ENCODE peak calls at places on chromosomes 16 and 17, in nine cellular contexts. One of them, this sample, is unnamed.

GRCh38 chr16:70438983-70439862 is at the start of gene ST3GAL2:
- DNase-seq in H9: peak
- DNase-seq in A673: peak
- DNase-seq in mammary epithelial cell: peak
- DNase-seq in neuronal stem cell: peak
- DNase-seq in caudate nucleus: peak
- DNase-seq in kidney: peak
- DNase-seq in transverse colon: peak
- DNase-seq in effector memory CD4-positive, alpha-beta T cell: peak
- DNase-seq in this sample: peak

GRCh38 chr16:983044-984030 is 1.8 kb downstream of the SOX8 start:
- DNase-seq in H9: no peak
- DNase-seq in A673: peak
- DNase-seq in mammary epithelial cell: no peak
- DNase-seq in neuronal stem cell: no peak
- DNase-seq in caudate nucleus: no peak
- DNase-seq in kidney: no peak
- DNase-seq in transverse colon: no peak
- DNase-seq in effector memory CD4-positive, alpha-beta T cell: no peak
- DNase-seq in this sample: no peak

GRCh38 chr17:74325743-74326379 is at the start of gene KIF19:
- DNase-seq in H9: peak
- DNase-seq in A673: peak
- DNase-seq in mammary epithelial cell: no peak
- DNase-seq in neuronal stem cell: peak
- DNase-seq in caudate nucleus: no peak
- DNase-seq in kidney: no peak
- DNase-seq in transverse colon: peak
- DNase-seq in effector memory CD4-positive, alpha-beta T cell: peak
- DNase-seq in this sample: peak

GRCh38 chr17:22266231-22266630 is 573.9 kb downstream of the KCNJ18 start:
- DNase-seq in H9: no peak
- DNase-seq in A673: no peak
- DNase-seq in mammary epithelial cell: no peak
- DNase-seq in neuronal stem cell: no peak
- DNase-seq in caudate nucleus: no peak
- DNase-seq in kidney: no peak
- DNase-seq in transverse colon: no peak
- DNase-seq in effector memory CD4-positive, alpha-beta T cell: no peak
- DNase-seq in this sample: no peak

GRCh38 chr17:29251969-29252866 is 5.6 kb downstream of the CRYBA1 start:
- DNase-seq in H9: no peak
- DNase-seq in A673: peak
- DNase-seq in mammary epithelial cell: no peak
- DNase-seq in neuronal stem cell: no peak
- DNase-seq in caudate nucleus: no peak
- DNase-seq in kidney: no peak
- DNase-seq in transverse colon: no peak
- DNase-seq in effector memory CD4-positive, alpha-beta T cell: no peak
- DNase-seq in this sample: no peak

GRCh38 chr16:84132527-84133285 is 12.3 kb downstream of the HSDL1 start:
- DNase-seq in H9: no peak
- DNase-seq in A673: no peak
- DNase-seq in mammary epithelial cell: no peak
- DNase-seq in neuronal stem cell: no peak
- DNase-seq in caudate nucleus: no peak
- DNase-seq in kidney: no peak
- DNase-seq in transverse colon: no peak
- DNase-seq in effector memory CD4-positive, alpha-beta T cell: no peak
- DNase-seq in this sample: no peak

GRCh38 chr17:57593739-57594462 is 151.2 kb downstream of the CCDC182 start:
- DNase-seq in H9: no peak
- DNase-seq in A673: no peak
- DNase-seq in mammary epithelial cell: no peak
- DNase-seq in neuronal stem cell: no peak
- DNase-seq in caudate nucleus: no peak
- DNase-seq in kidney: no peak
- DNase-seq in transverse colon: no peak
- DNase-seq in effector memory CD4-positive, alpha-beta T cell: no peak
- DNase-seq in this sample: no peak

GRCh38 chr16:67311607-67312449 is 14.7 kb downstream of the KCTD19 start:
- DNase-seq in H9: no peak
- DNase-seq in A673: peak
- DNase-seq in mammary epithelial cell: peak
- DNase-seq in neuronal stem cell: no peak
- DNase-seq in caudate nucleus: no peak
- DNase-seq in kidney: no peak
- DNase-seq in transverse colon: no peak
- DNase-seq in effector memory CD4-positive, alpha-beta T cell: no peak
- DNase-seq in this sample: peak

GRCh38 chr17:57940653-57941329 is 14.4 kb downstream of the CUEDC1 start:
- DNase-seq in H9: no peak
- DNase-seq in A673: no peak
- DNase-seq in mammary epithelial cell: no peak
- DNase-seq in neuronal stem cell: no peak
- DNase-seq in caudate nucleus: no peak
- DNase-seq in kidney: no peak
- DNase-seq in transverse colon: no peak
- DNase-seq in effector memory CD4-positive, alpha-beta T cell: no peak
- DNase-seq in this sample: no peak

GRCh38 chr17:43664096-43664495 is 2.4 kb upstream of the MEOX1 start:
- DNase-seq in H9: no peak
- DNase-seq in A673: no peak
- DNase-seq in mammary epithelial cell: no peak
- DNase-seq in neuronal stem cell: no peak
- DNase-seq in caudate nucleus: no peak
- DNase-seq in kidney: no peak
- DNase-seq in transverse colon: no peak
- DNase-seq in effector memory CD4-positive, alpha-beta T cell: no peak
- DNase-seq in this sample: no peak

GRCh38 chr16:5776876-5777275 is 679.3 kb upstream of the EEF2KMT start:
- DNase-seq in H9: no peak
- DNase-seq in A673: no peak
- DNase-seq in mammary epithelial cell: peak
- DNase-seq in neuronal stem cell: no peak
- DNase-seq in caudate nucleus: no peak
- DNase-seq in kidney: no peak
- DNase-seq in transverse colon: no peak
- DNase-seq in effector memory CD4-positive, alpha-beta T cell: no peak
- DNase-seq in this sample: no peak

GRCh38 chr16:457732-458400 is 32.4 kb downstream of the RAB11FIP3 start:
- DNase-seq in H9: no peak
- DNase-seq in A673: no peak
- DNase-seq in mammary epithelial cell: no peak
- DNase-seq in neuronal stem cell: no peak
- DNase-seq in caudate nucleus: no peak
- DNase-seq in kidney: no peak
- DNase-seq in transverse colon: no peak
- DNase-seq in effector memory CD4-positive, alpha-beta T cell: no peak
- DNase-seq in this sample: peak

GRCh38 chr17:83191388-83192160 is 112.2 kb downstream of the METRNL start:
- DNase-seq in H9: no peak
- DNase-seq in A673: no peak
- DNase-seq in mammary epithelial cell: no peak
- DNase-seq in neuronal stem cell: no peak
- DNase-seq in caudate nucleus: no peak
- DNase-seq in kidney: peak
- DNase-seq in transverse colon: no peak
- DNase-seq in effector memory CD4-positive, alpha-beta T cell: no peak
- DNase-seq in this sample: no peak

GRCh38 chr16:87713469-87714229 is 52.1 kb downstream of the KLHDC4 start:
- DNase-seq in H9: no peak
- DNase-seq in A673: no peak
- DNase-seq in mammary epithelial cell: no peak
- DNase-seq in neuronal stem cell: no peak
- DNase-seq in caudate nucleus: no peak
- DNase-seq in kidney: no peak
- DNase-seq in transverse colon: no peak
- DNase-seq in effector memory CD4-positive, alpha-beta T cell: peak
- DNase-seq in this sample: no peak

GRCh38 chr17:17790673-17791464 is 45.9 kb downstream of the SREBF1 start:
- DNase-seq in H9: no peak
- DNase-seq in A673: peak
- DNase-seq in mammary epithelial cell: no peak
- DNase-seq in neuronal stem cell: no peak
- DNase-seq in caudate nucleus: no peak
- DNase-seq in kidney: no peak
- DNase-seq in transverse colon: no peak
- DNase-seq in effector memory CD4-positive, alpha-beta T cell: no peak
- DNase-seq in this sample: no peak

GRCh38 chr16:62036101-62036806 is at the start of gene CDH8:
- DNase-seq in H9: peak
- DNase-seq in A673: peak
- DNase-seq in mammary epithelial cell: peak
- DNase-seq in neuronal stem cell: peak
- DNase-seq in caudate nucleus: no peak
- DNase-seq in kidney: no peak
- DNase-seq in transverse colon: no peak
- DNase-seq in effector memory CD4-positive, alpha-beta T cell: no peak
- DNase-seq in this sample: no peak

GRCh38 chr16:67423634-67424575 is 7.0 kb upstream of the HSD11B2 start:
- DNase-seq in H9: peak
- DNase-seq in A673: peak
- DNase-seq in mammary epithelial cell: no peak
- DNase-seq in neuronal stem cell: no peak
- DNase-seq in caudate nucleus: no peak
- DNase-seq in kidney: no peak
- DNase-seq in transverse colon: no peak
- DNase-seq in effector memory CD4-positive, alpha-beta T cell: no peak
- DNase-seq in this sample: no peak

DNA sequence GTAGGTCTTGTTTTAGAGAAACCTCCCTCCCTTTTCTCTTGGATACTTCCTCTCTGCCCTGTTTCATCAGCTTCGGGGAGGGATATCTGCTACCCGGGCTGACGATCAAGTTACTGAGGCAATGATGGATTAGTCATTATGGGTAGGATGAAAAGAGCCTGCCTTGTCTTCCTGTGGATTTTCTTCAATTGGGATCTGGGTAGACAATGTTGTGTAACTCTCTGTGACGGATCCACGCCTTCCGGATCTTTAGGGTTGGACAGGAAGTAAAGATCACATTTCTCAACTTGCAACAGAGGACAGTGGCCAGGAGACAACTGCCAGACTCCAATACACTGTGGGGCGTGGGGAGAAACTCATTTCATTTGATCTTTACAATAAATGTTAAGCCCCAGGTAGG is 11.3 kb upstream of the CHST6 start:
- DNase-seq in H9: no peak
- DNase-seq in A673: peak
- DNase-seq in mammary epithelial cell: peak
- DNase-seq in neuronal stem cell: no peak
- DNase-seq in caudate nucleus: no peak
- DNase-seq in kidney: peak
- DNase-seq in transverse colon: peak
- DNase-seq in effector memory CD4-positive, alpha-beta T cell: no peak
- DNase-seq in this sample: no peak
- H3K27ac ChIP-seq in H9: no peak
- H3K27ac ChIP-seq in A673: peak
- H3K27ac ChIP-seq in mammary epithelial cell: peak
- H3K27ac ChIP-seq in neuronal stem cell: no peak
- H3K27ac ChIP-seq in caudate nucleus: no peak
- H3K27ac ChIP-seq in kidney: no peak
- H3K27ac ChIP-seq in transverse colon: peak
- H3K27ac ChIP-seq in effector memory CD4-positive, alpha-beta T cell: no peak
- H3K27ac ChIP-seq in this sample: no peak

DNA sequence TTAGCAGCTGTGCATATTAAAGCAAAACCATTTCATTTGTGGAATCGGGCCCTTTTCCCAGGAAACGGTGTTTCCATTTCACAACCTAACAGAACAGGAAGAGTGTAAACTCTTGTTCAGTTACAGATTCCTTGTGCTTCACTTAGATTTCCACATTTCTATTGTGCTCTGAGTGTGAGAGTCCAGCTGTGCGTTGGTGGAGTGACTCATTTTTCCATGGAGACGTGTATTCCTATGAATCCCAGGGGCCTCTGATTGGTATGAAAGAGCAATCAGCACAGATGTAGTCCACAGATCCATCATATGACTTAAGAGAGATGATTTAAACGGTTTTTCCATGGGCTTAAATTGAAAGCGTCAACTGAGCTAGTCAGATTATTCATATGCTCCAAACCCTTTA is 13.3 kb upstream of the CAVIN1 start:
- DNase-seq in H9: no peak
- DNase-seq in A673: peak
- DNase-seq in mammary epithelial cell: peak
- DNase-seq in neuronal stem cell: no peak
- DNase-seq in caudate nucleus: no peak
- DNase-seq in kidney: no peak
- DNase-seq in transverse colon: peak
- DNase-seq in effector memory CD4-positive, alpha-beta T cell: no peak
- DNase-seq in this sample: peak
- H3K27ac ChIP-seq in H9: no peak
- H3K27ac ChIP-seq in A673: no peak
- H3K27ac ChIP-seq in mammary epithelial cell: no peak
- H3K27ac ChIP-seq in neuronal stem cell: no peak
- H3K27ac ChIP-seq in caudate nucleus: no peak
- H3K27ac ChIP-seq in kidney: no peak
- H3K27ac ChIP-seq in transverse colon: peak
- H3K27ac ChIP-seq in effector memory CD4-positive, alpha-beta T cell: no peak
- H3K27ac ChIP-seq in this sample: peak

DNA sequence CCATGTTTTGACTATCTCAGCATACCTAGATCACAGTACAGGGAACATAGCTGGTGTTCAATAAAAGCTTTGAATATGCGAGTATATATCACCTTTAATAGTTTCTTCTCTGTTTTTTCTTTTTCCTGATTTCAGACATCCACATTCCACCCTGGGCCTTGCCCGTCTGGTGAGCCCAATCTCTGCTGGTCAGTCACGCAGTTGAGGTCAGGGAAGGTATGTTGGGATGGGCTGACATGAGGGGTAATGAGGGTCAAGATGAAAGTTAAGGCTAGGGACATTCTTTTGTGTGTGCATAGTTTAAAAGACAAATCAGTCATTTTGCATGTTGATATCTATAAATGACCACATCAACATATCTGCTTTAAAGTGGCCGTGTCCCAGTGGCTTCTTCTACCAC is 33.1 kb downstream of the KCNJ16 start:
- DNase-seq in H9: no peak
- DNase-seq in A673: no peak
- DNase-seq in mammary epithelial cell: no peak
- DNase-seq in neuronal stem cell: no peak
- DNase-seq in caudate nucleus: no peak
- DNase-seq in kidney: no peak
- DNase-seq in transverse colon: no peak
- DNase-seq in effector memory CD4-positive, alpha-beta T cell: no peak
- DNase-seq in this sample: no peak
- H3K27ac ChIP-seq in H9: no peak
- H3K27ac ChIP-seq in A673: no peak
- H3K27ac ChIP-seq in mammary epithelial cell: no peak
- H3K27ac ChIP-seq in neuronal stem cell: no peak
- H3K27ac ChIP-seq in caudate nucleus: no peak
- H3K27ac ChIP-seq in kidney: no peak
- H3K27ac ChIP-seq in transverse colon: no peak
- H3K27ac ChIP-seq in effector memory CD4-positive, alpha-beta T cell: no peak
- H3K27ac ChIP-seq in this sample: no peak

DNA sequence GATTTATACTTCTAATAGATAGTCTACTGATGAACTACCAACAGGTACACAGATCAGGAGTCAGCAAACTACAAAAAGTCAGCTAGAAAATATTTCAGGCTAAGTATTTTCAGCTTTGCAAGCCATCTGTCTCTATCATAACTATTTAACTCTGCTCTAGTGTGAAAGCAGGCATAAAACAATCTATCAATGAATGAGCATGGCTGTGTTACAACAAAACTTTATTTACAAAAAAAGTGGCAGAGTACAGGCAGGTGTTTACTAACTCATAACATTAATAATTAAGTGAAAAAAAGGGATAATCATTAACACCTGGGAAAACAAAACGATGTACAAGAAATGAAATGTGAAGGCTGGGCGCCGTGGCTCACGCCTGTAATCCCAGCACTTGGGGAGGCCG is 15.8 kb downstream of the MED13 start:
- DNase-seq in H9: no peak
- DNase-seq in A673: no peak
- DNase-seq in mammary epithelial cell: no peak
- DNase-seq in neuronal stem cell: no peak
- DNase-seq in caudate nucleus: no peak
- DNase-seq in kidney: no peak
- DNase-seq in transverse colon: no peak
- DNase-seq in effector memory CD4-positive, alpha-beta T cell: no peak
- DNase-seq in this sample: no peak
- H3K27ac ChIP-seq in H9: no peak
- H3K27ac ChIP-seq in A673: no peak
- H3K27ac ChIP-seq in mammary epithelial cell: no peak
- H3K27ac ChIP-seq in neuronal stem cell: no peak
- H3K27ac ChIP-seq in caudate nucleus: no peak
- H3K27ac ChIP-seq in kidney: no peak
- H3K27ac ChIP-seq in transverse colon: no peak
- H3K27ac ChIP-seq in effector memory CD4-positive, alpha-beta T cell: no peak
- H3K27ac ChIP-seq in this sample: no peak

This sample was measured in heart right ventricle.